ENCODE peak calls at places on chromosomes 3 and 15, in eight cellular contexts. J is HCT116, A is stomach, O is HepG2, Z is upper lobe of left lung, H is GM12878, I is suprapubic skin, X is sigmoid colon. M is an unnamed sample.

GRCh38 chr3:44280631-44281030 is 38.9 kb downstream of the TOPAZ1 start:
- DNase-seq in H (no peak), A (no peak), I (no peak), X (no peak), J (no peak), O (no peak), Z (no peak), M (no peak)

GRCh38 chr3:27900316-27900715 is 178.2 kb upstream of the EOMES start:
- DNase-seq in O (no peak), Z (no peak), A (no peak), H (no peak), I (no peak), J (no peak), X (no peak), M (no peak)

GRCh38 chr15:58063612-58064011 is 1.9 kb downstream of the ALDH1A2 start:
- DNase-seq in Z (no peak), O (no peak), J (no peak), X (no peak), A (no peak), H (no peak), I (no peak), M (no peak)

GRCh38 chr15:45402955-45403892 is 24.9 kb upstream of the GATM start:
- DNase-seq in O (no peak), J (no peak), I (peak; percentile 81), H (no peak), X (peak; percentile 66), Z (peak; percentile 47), A (peak; percentile 42), M (peak; percentile 91)

GRCh38 chr15:39565851-39566250 is 15.0 kb upstream of the THBS1 start:
- DNase-seq in X (no peak), J (no peak), H (no peak), I (no peak), A (no peak), Z (no peak), O (no peak), M (no peak)

GRCh38 chr15:98771444-98772059 is 123.2 kb downstream of the IGF1R start:
- DNase-seq in O (no peak), X (no peak), J (no peak), H (no peak), Z (no peak), I (no peak), A (no peak), M (no peak)

GRCh38 chr3:67296039-67296892 is 298.2 kb downstream of the KBTBD8 start:
- DNase-seq in J (no peak), X (no peak), O (peak; percentile 99), H (no peak), A (no peak), Z (no peak), I (no peak), M (no peak)

GRCh38 chr3:138405486-138405885 is 28.9 kb upstream of the ESYT3 start:
- DNase-seq in I (peak; percentile 37), A (no peak), O (no peak), H (no peak), X (no peak), J (no peak), Z (no peak), M (no peak)

GRCh38 chr3:67790043-67790442 is 135.6 kb upstream of the SUCLG2 start:
- DNase-seq in H (peak; percentile 27), O (peak; percentile 52), Z (no peak), A (peak; percentile 52), I (no peak), J (peak; percentile 23), X (no peak), M (no peak)

GRCh38 chr3:85387913-85388510 is 429.2 kb downstream of the CADM2 start:
- DNase-seq in I (no peak), X (no peak), J (no peak), O (no peak), H (no peak), Z (no peak), A (no peak), M (no peak)

GRCh38 chr3:25306741-25307140 is 121.3 kb upstream of the RARB start:
- DNase-seq in X (no peak), H (no peak), Z (no peak), J (no peak), A (no peak), O (no peak), I (no peak), M (no peak)
- H3K4me1 ChIP-seq in X (no peaks in the 10 kb centered on the region), H (no peaks in the 10 kb centered on the region), Z (no peaks in the 10 kb centered on the region), J (no peaks in the 10 kb centered on the region), A (no peaks in the 10 kb centered on the region), O (no peaks in the 10 kb centered on the region), I (no peaks in the 10 kb centered on the region), M (no peaks in the 10 kb centered on the region)

GRCh38 chr15:96888764-96889163 is 558.3 kb downstream of the NR2F2 start:
- DNase-seq in X (no peak), J (no peak), O (no peak), H (no peak), Z (no peak), I (no peak), A (no peak), M (no peak)
- TF ChIP-seq POLR2AphosphoS5 in X (no peak), J (no peak), O (no peak), H (no peak), Z (no peak), I (no peak), A (no peak), M (no peak)

GRCh38 chr15:64701051-64701450 is 74.3 kb downstream of the RBPMS2 start:
- DNase-seq in H (no peak), I (no peak), J (no peak), O (no peak), X (no peak), A (no peak), Z (no peak), M (no peak)
- H3K27ac ChIP-seq in H (peak overlapping the region; percentile 20), I (peak overlapping the region; percentile 81), J (no peak overlapping the region), O (no peak overlapping the region), X (peak overlapping the region; percentile 95), A (no peak overlapping the region), Z (peak overlapping the region; percentile 63), M (peak overlapping the region; percentile 41)

GRCh38 chr3:14434541-14435151 is 32.2 kb downstream of the SLC6A6 start:
- DNase-seq in H (no peak), J (no peak), A (peak; percentile 85), I (no peak), X (no peak), Z (peak; percentile 78), O (no peak), M (peak; percentile 88)
- H3K4me1 ChIP-seq in H (peaks cover 46% of the 10 kb centered on the region), J (peaks cover 68% of the 10 kb centered on the region), A (peaks cover 87% of the 10 kb centered on the region), I (peaks cover 80% of the 10 kb centered on the region), X (peaks cover 29% of the 10 kb centered on the region), Z (peaks cover 99% of the 10 kb centered on the region), O (peaks cover 45% of the 10 kb centered on the region), M (peaks cover 80% of the 10 kb centered on the region)

GRCh38 chr3:119293761-119294401 is at the start of gene ARHGAP31:
- DNase-seq in J (no peak), A (peak; percentile 65), Z (peak; percentile 83), I (peak; percentile 82), H (peak; percentile 62), O (peak; percentile 4), X (peak; percentile 86), M (peak; percentile 93)
- TF ChIP-seq POLR2AphosphoS5 in J (no peak), A (peak; percentile 23), Z (peak; percentile 85), I (no peak), H (peak; percentile 44), O (no peak), X (peak; percentile 53), M (peak; percentile 85)

DNA sequence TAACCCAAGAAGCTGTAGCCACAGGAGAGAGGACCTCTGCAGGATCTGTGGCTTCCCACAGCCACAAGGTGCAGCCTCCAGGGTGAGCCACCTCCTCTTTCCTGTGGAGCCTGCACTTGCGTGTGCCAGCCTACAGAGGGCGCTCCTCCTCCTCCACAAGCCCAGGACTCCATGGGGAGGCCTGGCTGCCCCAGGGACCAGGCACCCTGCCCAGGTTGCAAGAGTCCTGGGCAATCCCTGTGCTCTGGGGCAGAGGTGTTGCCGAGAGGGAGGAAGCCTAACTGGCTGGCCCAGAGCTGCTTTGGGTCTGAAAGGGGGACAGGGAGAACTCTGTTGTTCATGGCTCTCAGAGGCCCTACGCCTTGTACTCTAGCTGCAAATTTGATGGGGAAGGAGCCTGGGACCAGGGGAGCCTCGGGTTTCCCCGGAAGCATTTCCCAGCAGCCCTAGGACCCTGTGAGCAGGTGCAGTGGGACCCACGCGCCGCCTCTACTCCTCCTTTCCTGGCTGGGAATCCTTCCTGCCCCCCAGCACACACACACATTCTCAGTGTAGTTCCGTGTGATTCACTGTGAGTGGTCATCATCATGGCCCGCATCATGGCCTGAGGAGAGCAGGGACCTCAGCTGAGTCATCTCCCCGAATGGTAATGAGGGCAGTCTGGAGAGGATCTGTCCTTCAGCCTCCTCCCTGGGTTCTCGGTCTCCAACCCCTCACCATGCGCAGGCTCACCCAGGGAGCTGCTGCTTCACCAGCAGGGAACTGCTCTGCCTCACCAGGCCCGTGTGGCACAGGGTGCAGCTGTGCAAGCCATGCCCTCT is 24.3 kb downstream of the TBC1D21 start:
- DNase-seq in A (peak; percentile 65), H (no peak), J (peak; percentile 37), X (no peak), I (peak; percentile 63), O (peak; percentile 25), Z (peak; percentile 56), M (peak; percentile 88)
- H3K27ac ChIP-seq in A (no peak overlapping the region), H (no peak overlapping the region), J (no peak overlapping the region), X (no peak overlapping the region), I (no peak overlapping the region), O (no peak overlapping the region), Z (no peak overlapping the region), M (no peak overlapping the region)

DNA sequence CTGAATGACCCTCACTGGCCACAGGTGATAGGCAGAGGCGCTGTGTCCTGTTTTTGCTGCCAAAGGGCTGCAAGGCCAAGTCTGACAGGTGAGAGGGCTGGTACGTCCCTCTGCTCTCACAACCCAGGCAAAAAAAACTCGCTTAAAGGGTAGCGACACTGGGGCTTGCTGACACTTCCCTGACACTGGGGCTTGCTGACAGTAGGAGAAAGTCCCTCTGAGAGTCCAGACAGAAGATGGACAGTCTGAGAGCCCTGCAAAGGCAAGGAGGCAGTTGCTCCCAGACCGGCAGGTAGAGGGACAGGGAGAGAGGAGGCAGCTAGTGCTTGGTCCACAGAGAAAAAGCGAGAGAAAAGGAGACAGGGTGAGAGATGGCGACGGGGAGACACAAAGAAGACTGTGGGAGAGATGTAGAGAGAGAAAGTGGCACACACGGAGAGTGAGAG is 575 bp downstream of the ARHGEF3 start:
- DNase-seq in O (no peak), X (no peak), A (no peak), Z (peak; percentile 50), H (no peak), J (no peak), I (no peak), M (peak; percentile 81)
- H3K4me1 ChIP-seq in O (peaks cover 60% of the 10 kb centered on the region), X (peaks cover 43% of the 10 kb centered on the region), A (peaks cover 50% of the 10 kb centered on the region), Z (peaks cover 58% of the 10 kb centered on the region), H (peaks cover 9% of the 10 kb centered on the region), J (peaks cover 27% of the 10 kb centered on the region), I (peaks cover 50% of the 10 kb centered on the region), M (peaks cover 31% of the 10 kb centered on the region)

DNA sequence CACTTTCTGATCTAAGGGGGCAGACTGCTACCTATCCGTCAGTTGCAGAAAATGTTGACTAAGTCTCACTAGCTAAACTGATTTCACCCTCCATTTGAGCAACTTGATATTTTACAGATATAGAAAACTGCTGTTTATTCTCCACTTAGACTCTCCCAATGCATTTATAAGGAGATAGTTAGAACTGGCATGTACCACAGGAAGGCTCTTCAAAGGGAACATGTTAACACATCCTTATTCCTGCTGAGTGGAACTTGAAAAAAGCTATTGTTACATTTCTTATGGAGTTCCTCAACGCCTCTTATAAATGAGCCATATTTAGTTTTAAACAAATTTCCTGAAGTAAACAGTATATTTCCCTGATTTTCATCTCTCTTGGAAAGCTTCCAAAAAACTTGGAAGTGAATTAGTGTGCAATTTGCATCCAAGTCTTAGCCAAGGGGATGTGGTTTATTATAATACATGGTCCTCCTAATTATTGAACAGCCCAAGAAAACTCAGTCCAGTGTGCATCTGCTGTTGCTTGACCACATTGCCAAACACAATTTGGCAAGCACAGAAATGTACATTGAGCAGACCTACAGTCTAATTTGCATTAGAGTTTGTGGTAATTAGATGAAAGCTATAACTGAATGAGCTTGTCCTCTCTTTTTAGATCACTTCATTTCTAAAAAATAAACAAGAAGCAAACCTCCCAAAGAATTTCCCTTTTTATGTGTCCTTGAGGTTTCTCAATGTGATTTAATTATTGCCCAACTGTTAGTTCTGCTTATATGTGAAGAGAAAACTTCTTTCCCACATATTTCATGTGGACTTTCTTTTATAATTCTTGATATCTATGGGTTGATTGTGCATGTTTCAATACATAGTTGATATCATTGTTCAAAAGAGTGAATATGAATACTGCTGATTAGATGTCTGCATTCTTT is 72.6 kb upstream of the DPH6 start:
- DNase-seq in X (no peak), I (no peak), H (no peak), Z (no peak), A (no peak), O (no peak), J (no peak), M (no peak)
- TF ChIP-seq POLR2AphosphoS5 in X (no peak), I (no peak), H (no peak), Z (no peak), A (no peak), O (no peak), J (no peak), M (no peak)

M was measured in spleen.